ENCODE peak calls at places on chromosomes 5 and 9, in ten cellular contexts. W is sigmoid colon, H is heart left ventricle, N is stomach, P is transverse colon, A is Peyer's patch, Z is ovary, M is IMR-90, Y is breast epithelium, V is H1. F is an unnamed sample.

GRCh38 chr5:78997090-78997489 is 12.0 kb upstream of the ARSB start:
- DNase-seq in P (no peak), Z (no peak), W (no peak), N (no peak), Y (no peak), A (no peak), V (no peak), M (no peak), H (no peak), F (no peak)

GRCh38 chr5:128358826-128359225 is 179.2 kb downstream of the FBN2 start:
- DNase-seq in H (no peak), A (no peak), N (no peak), Z (no peak), P (no peak), Y (no peak), M (peak; percentile 23), V (no peak), W (no peak), F (no peak)

GRCh38 chr5:157197088-157197487 is 16.4 kb downstream of the ITK start:
- DNase-seq in V (no peak), Y (no peak), P (no peak), Z (no peak), N (no peak), A (no peak), H (no peak), W (no peak), M (no peak), F (no peak)

GRCh38 chr5:170464280-170465127 is 39.3 kb upstream of the KCNIP1 start:
- DNase-seq in Z (no peak), W (no peak), P (no peak), Y (no peak), M (no peak), A (no peak), H (no peak), V (no peak), N (no peak), F (peak; percentile 72)

GRCh38 chr9:81826541-81826906 is 101.7 kb upstream of the SPATA31D4 start:
- DNase-seq in W (peak; percentile 76), P (no peak), A (peak; percentile 45), N (no peak), H (peak; percentile 85), Y (no peak), M (peak; percentile 35), Z (no peak), V (no peak), F (no peak)

GRCh38 chr5:164233796-164234195 is 728.4 kb downstream of the MAT2B start:
- DNase-seq in A (no peak), W (no peak), Z (no peak), M (no peak), H (no peak), N (no peak), P (no peak), V (no peak), Y (no peak), F (no peak)

GRCh38 chr5:78605611-78606010 is 43.0 kb downstream of the LHFPL2 start:
- DNase-seq in M (no peak), V (no peak), W (no peak), Z (no peak), A (no peak), Y (no peak), H (no peak), P (no peak), N (no peak), F (no peak)

GRCh38 chr5:163880307-163880706 is 374.9 kb downstream of the MAT2B start:
- DNase-seq in P (no peak), H (no peak), N (no peak), W (no peak), V (no peak), Z (no peak), M (peak; percentile 68), Y (no peak), A (no peak), F (no peak)

GRCh38 chr5:174317261-174317894 is 271.9 kb downstream of the NSG2 start:
- DNase-seq in V (no peak), Z (peak; percentile 53), P (no peak), N (no peak), Y (no peak), H (peak; percentile 46), M (peak; percentile 53), W (peak; percentile 55), A (peak; percentile 46), F (no peak)

GRCh38 chr9:15231788-15232635 is 75.0 kb downstream of the TTC39B start:
- DNase-seq in V (no peak), H (no peak), P (no peak), W (no peak), Y (no peak), N (no peak), M (no peak), Z (no peak), A (peak; percentile 55), F (no peak)

GRCh38 chr9:81619353-81620008 is 69.9 kb downstream of the TLE1 start:
- DNase-seq in Y (no peak), Z (no peak), N (no peak), A (no peak), M (peak; percentile 98), P (no peak), H (no peak), W (no peak), V (no peak), F (no peak)

DNA sequence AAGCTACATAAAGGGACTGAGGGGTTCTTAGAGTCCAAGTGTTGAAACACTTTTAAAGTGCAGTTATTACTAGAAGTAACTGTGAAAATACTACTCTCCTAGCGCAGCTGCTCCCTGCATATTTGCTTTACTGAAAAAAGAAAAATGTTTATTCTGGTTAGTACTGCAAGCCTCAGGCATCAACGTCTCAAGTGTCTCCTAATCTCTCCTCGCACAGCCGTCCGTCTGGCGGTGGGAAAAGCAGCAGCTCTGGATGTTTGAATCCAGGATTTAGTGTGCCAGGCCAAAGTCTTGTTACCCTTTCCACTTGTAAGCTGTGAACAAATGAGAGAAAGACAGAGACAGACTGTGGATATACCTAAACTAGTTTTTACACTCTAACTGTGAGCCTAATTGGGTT is 31.1 kb downstream of the RORB start:
- DNase-seq in P (no peak), Y (no peak), A (no peak), M (no peak), H (no peak), Z (no peak), W (no peak), V (no peak), N (no peak), F (no peak)
- H3K4me1 ChIP-seq in P (no peaks in the 10 kb centered on the region), Y (no peaks in the 10 kb centered on the region), A (no peaks in the 10 kb centered on the region), M (no peaks in the 10 kb centered on the region), H (no peaks in the 10 kb centered on the region), Z (no peaks in the 10 kb centered on the region), W (no peaks in the 10 kb centered on the region), V (no peaks in the 10 kb centered on the region), N (no peaks in the 10 kb centered on the region), F (no peaks in the 10 kb centered on the region)

DNA sequence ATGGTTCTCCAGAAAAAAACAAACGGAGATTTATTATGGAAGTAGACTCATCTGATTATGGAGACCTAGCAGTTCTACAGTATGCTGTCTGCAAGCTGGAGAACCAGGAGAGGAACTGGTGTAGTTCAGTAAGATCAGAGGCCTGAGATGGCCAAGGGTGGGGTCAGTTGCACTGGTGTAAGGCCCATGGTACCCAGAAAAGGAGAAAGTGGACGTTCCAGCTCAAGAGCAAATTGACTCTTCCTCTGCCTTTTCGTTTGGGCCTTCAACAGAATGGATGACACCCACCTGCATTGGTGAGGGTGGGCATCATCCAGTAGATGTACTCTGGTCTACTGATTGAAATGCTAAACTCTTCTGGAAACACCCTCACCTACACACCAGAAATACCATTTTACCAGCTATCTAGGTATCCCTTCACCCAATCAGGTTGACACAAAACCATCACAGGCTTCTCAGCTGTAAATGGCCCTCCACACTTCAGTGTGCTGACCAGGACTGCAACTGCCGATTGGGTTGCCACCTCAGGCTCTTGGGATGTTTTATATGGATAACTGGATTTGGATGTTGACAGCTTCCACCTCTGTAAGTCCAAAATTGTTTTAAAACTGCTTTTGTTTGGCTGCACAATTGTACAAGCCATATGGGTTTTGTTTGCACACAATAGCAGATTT is 51.2 kb downstream of the RAD23B start:
- DNase-seq in P (no peak), Z (no peak), A (no peak), W (no peak), V (no peak), Y (no peak), M (no peak), N (no peak), H (no peak), F (no peak)
- TF ChIP-seq POLR2A in P (no peak), Z (no peak), A (no peak), W (no peak), V (no peak), Y (no peak), M (no peak), N (no peak), H (no peak), F (no peak)

DNA sequence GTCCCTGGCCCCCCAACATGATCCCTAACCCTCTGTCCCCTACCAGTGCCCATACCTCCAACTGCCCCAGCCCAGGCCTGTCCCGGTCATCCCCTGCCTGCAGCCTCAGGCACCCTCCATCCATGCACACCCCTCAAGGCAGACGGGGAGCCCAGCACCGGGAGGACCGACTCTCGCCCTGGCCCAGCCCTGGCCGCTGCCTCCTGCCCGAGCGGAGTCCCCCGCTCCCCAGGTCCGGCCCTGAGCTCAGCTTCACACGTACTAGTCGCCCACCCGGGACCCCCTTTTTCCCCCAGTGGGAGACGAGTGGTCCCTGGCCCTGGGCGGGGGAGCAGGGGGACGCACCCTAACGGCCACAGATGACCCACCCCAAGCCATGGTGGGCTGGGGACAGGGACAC is 49.0 kb upstream of the UBAC1 start:
- DNase-seq in W (no peak), A (no peak), H (peak; percentile 22), Y (no peak), Z (no peak), M (no peak), P (no peak), V (no peak), N (no peak), F (no peak)
- H3K36me3 ChIP-seq in W (peaks cover 4% of the 10 kb centered on the region), A (peaks cover 36% of the 10 kb centered on the region), H (peaks cover 28% of the 10 kb centered on the region), Y (no peaks in the 10 kb centered on the region), Z (no peaks in the 10 kb centered on the region), M (peaks cover 25% of the 10 kb centered on the region), P (peaks cover 7% of the 10 kb centered on the region), V (no peaks in the 10 kb centered on the region), N (peaks cover 50% of the 10 kb centered on the region), F (peaks cover 61% of the 10 kb centered on the region)

GRCh38 chr5:132458226-132458560 is 32.4 kb downstream of the IRF1 start:
- DNase-seq in M (peak; percentile 68), W (no peak), H (no peak), A (no peak), N (no peak), Z (no peak), Y (no peak), V (no peak), P (peak; percentile 3), F (no peak)

GRCh38 chr5:132459983-132460834 is 30.4 kb downstream of the IRF1 start:
- DNase-seq in P (peak; percentile 23), A (peak; percentile 78), Z (peak; percentile 19), Y (no peak), V (no peak), M (no peak), W (peak; percentile 60), H (peak; percentile 71), N (peak; percentile 64), F (no peak)

GRCh38 chr5:132457371-132458225 is 33.0 kb downstream of the IRF1 start:
- DNase-seq in A (peak; percentile 77), M (peak; percentile 89), Z (peak; percentile 31), P (peak; percentile 47), V (no peak), W (peak; percentile 81), Y (no peak), H (no peak), N (peak; percentile 35), F (no peak)

GRCh38 chr5:132459031-132459982 is 31.3 kb downstream of the IRF1 start:
- DNase-seq in V (no peak), A (peak; percentile 80), Z (peak; percentile 28), P (peak; percentile 60), Y (no peak), H (no peak), N (peak; percentile 49), M (peak; percentile 75), W (peak; percentile 60), F (no peak)

GRCh38 chr5:132458651-132459030 is 31.9 kb downstream of the IRF1 start:
- DNase-seq in A (peak; percentile 15), P (no peak), H (no peak), Z (no peak), Y (no peak), V (no peak), W (no peak), M (peak; percentile 75), N (no peak), F (no peak)
- H3K4me1 ChIP-seq in A (peaks cover 57% of the 10 kb centered on the region), P (peaks cover 61% of the 10 kb centered on the region), H (peaks cover 50% of the 10 kb centered on the region), Z (no peaks in the 10 kb centered on the region), Y (peaks cover 3% of the 10 kb centered on the region), V (peaks cover 3% of the 10 kb centered on the region), W (peaks cover 66% of the 10 kb centered on the region), M (peaks cover 29% of the 10 kb centered on the region), N (peaks cover 70% of the 10 kb centered on the region), F (peaks cover 69% of the 10 kb centered on the region)